ENCODE peak calls at places on chromosome 17, in nine cellular contexts. One of them, this sample, is unnamed.

GRCh38 chr17:78628547-78629435 is 51.6 kb upstream of the DNAH17 start:
- DNase-seq in A549: no peak
- DNase-seq in nephron progenitor cell: no peak
- DNase-seq in spleen: peak
- DNase-seq in AG04449: no peak
- DNase-seq in cardiac fibroblast: no peak
- DNase-seq in natural killer cell: no peak
- DNase-seq in mammary epithelial cell: no peak
- DNase-seq in fibroblast of mammary gland: no peak
- DNase-seq in this sample: no peak

GRCh38 chr17:40511136-40511535 is 9.7 kb upstream of the TNS4 start:
- DNase-seq in AG04449: no peak
- DNase-seq in mammary epithelial cell: no peak
- DNase-seq in cardiac fibroblast: no peak
- DNase-seq in natural killer cell: no peak
- DNase-seq in fibroblast of mammary gland: no peak
- DNase-seq in spleen: no peak
- DNase-seq in nephron progenitor cell: no peak
- DNase-seq in A549: no peak
- DNase-seq in this sample: no peak

GRCh38 chr17:28860363-28860808 is 5.6 kb downstream of the ERAL1 start:
- DNase-seq in fibroblast of mammary gland: no peak
- DNase-seq in mammary epithelial cell: no peak
- DNase-seq in AG04449: no peak
- DNase-seq in A549: no peak
- DNase-seq in nephron progenitor cell: no peak
- DNase-seq in natural killer cell: no peak
- DNase-seq in cardiac fibroblast: no peak
- DNase-seq in spleen: no peak
- DNase-seq in this sample: no peak

GRCh38 chr17:1485311-1485747 is 7.2 kb downstream of the MYO1C start:
- DNase-seq in cardiac fibroblast: peak
- DNase-seq in natural killer cell: peak
- DNase-seq in spleen: peak
- DNase-seq in AG04449: no peak
- DNase-seq in nephron progenitor cell: peak
- DNase-seq in mammary epithelial cell: no peak
- DNase-seq in fibroblast of mammary gland: no peak
- DNase-seq in A549: peak
- DNase-seq in this sample: no peak

GRCh38 chr17:81519284-81520020 is 6.9 kb upstream of the ACTG1 start:
- DNase-seq in nephron progenitor cell: peak
- DNase-seq in A549: peak
- DNase-seq in AG04449: no peak
- DNase-seq in spleen: peak
- DNase-seq in fibroblast of mammary gland: no peak
- DNase-seq in natural killer cell: peak
- DNase-seq in mammary epithelial cell: peak
- DNase-seq in cardiac fibroblast: no peak
- DNase-seq in this sample: peak

GRCh38 chr17:50196826-50197225 is 4.6 kb downstream of the COL1A1 start:
- DNase-seq in AG04449: no peak
- DNase-seq in A549: no peak
- DNase-seq in cardiac fibroblast: peak
- DNase-seq in fibroblast of mammary gland: peak
- DNase-seq in nephron progenitor cell: no peak
- DNase-seq in mammary epithelial cell: peak
- DNase-seq in natural killer cell: no peak
- DNase-seq in spleen: no peak
- DNase-seq in this sample: no peak

GRCh38 chr17:81513669-81514484 is 1.3 kb upstream of the ACTG1 start:
- DNase-seq in spleen: peak
- DNase-seq in cardiac fibroblast: peak
- DNase-seq in natural killer cell: peak
- DNase-seq in fibroblast of mammary gland: peak
- DNase-seq in mammary epithelial cell: peak
- DNase-seq in AG04449: no peak
- DNase-seq in A549: peak
- DNase-seq in nephron progenitor cell: peak
- DNase-seq in this sample: no peak

GRCh38 chr17:70774339-70775110 is 605.2 kb downstream of the KCNJ2 start:
- DNase-seq in A549: no peak
- DNase-seq in cardiac fibroblast: no peak
- DNase-seq in natural killer cell: no peak
- DNase-seq in nephron progenitor cell: no peak
- DNase-seq in AG04449: no peak
- DNase-seq in mammary epithelial cell: no peak
- DNase-seq in fibroblast of mammary gland: no peak
- DNase-seq in spleen: no peak
- DNase-seq in this sample: no peak

GRCh38 chr17:72457712-72458111 is 336.9 kb downstream of the SOX9 start:
- DNase-seq in cardiac fibroblast: no peak
- DNase-seq in nephron progenitor cell: no peak
- DNase-seq in fibroblast of mammary gland: no peak
- DNase-seq in mammary epithelial cell: no peak
- DNase-seq in A549: no peak
- DNase-seq in AG04449: no peak
- DNase-seq in spleen: peak
- DNase-seq in natural killer cell: no peak
- DNase-seq in this sample: no peak

GRCh38 chr17:72456026-72456569 is 335.3 kb downstream of the SOX9 start:
- DNase-seq in AG04449: no peak
- DNase-seq in nephron progenitor cell: no peak
- DNase-seq in natural killer cell: no peak
- DNase-seq in fibroblast of mammary gland: peak
- DNase-seq in mammary epithelial cell: peak
- DNase-seq in spleen: peak
- DNase-seq in A549: peak
- DNase-seq in cardiac fibroblast: peak
- DNase-seq in this sample: no peak

GRCh38 chr17:72454342-72454741 is 333.5 kb downstream of the SOX9 start:
- DNase-seq in nephron progenitor cell: no peak
- DNase-seq in spleen: peak
- DNase-seq in mammary epithelial cell: no peak
- DNase-seq in fibroblast of mammary gland: no peak
- DNase-seq in A549: no peak
- DNase-seq in natural killer cell: no peak
- DNase-seq in cardiac fibroblast: no peak
- DNase-seq in AG04449: no peak
- DNase-seq in this sample: no peak

GRCh38 chr17:72458301-72458700 is 337.5 kb downstream of the SOX9 start:
- DNase-seq in fibroblast of mammary gland: no peak
- DNase-seq in spleen: peak
- DNase-seq in mammary epithelial cell: no peak
- DNase-seq in A549: no peak
- DNase-seq in nephron progenitor cell: no peak
- DNase-seq in natural killer cell: no peak
- DNase-seq in AG04449: no peak
- DNase-seq in cardiac fibroblast: no peak
- DNase-seq in this sample: peak

DNA sequence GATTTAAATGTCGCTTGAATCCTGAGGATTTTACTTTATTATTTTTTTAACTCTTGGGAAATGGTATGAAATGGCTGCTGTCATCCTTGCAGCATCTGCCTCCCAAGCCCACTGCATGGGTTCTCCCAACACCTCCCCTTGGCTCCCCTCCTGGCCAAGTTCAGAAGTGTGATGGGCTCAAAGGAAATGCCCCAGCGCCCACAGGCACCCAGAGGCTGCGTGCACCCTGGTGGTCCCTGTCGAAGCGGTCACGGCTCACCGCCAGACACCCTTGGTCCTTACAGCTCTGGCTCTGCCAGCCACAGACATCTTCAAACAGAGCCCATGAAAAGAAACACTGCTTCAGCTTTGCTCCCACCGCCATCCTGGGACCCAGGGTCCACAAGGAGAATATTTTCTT is 334.7 kb downstream of the SOX9 start:
- DNase-seq in natural killer cell: no peak
- DNase-seq in nephron progenitor cell: peak
- DNase-seq in AG04449: no peak
- DNase-seq in A549: no peak
- DNase-seq in cardiac fibroblast: no peak
- DNase-seq in spleen: peak
- DNase-seq in mammary epithelial cell: no peak
- DNase-seq in fibroblast of mammary gland: no peak
- DNase-seq in this sample: no peak
- TF ChIP-seq CTCF in natural killer cell: no peak
- TF ChIP-seq CTCF in nephron progenitor cell: no peak
- TF ChIP-seq CTCF in AG04449: no peak
- TF ChIP-seq CTCF in A549: no peak
- TF ChIP-seq CTCF in cardiac fibroblast: no peak
- TF ChIP-seq CTCF in spleen: no peak
- TF ChIP-seq CTCF in mammary epithelial cell: no peak
- TF ChIP-seq CTCF in fibroblast of mammary gland: no peak
- TF ChIP-seq CTCF in this sample: no peak

DNA sequence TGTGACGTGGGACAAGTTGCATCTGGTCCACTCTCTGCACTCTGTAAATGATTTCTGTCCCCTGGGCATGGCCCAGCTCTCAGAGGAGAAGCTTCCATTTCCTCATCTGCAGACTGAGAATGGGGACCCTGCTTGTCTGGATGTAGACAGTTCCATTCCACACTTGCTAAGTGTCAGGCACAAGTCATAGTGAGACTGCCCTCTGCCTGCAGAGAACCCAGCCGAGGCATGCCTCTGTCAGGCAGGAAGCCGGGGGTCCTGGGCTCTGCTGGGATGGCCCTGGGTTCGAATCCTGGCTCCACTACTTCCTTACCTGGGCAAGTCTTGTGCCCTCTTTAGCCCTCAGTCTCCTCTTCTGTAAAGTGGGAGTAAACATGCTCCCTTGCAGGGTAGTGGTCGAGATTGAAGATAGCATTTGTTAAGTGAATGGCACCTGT is 4.1 kb downstream of the MAP2K3 start:
- DNase-seq in nephron progenitor cell: no peak
- DNase-seq in spleen: no peak
- DNase-seq in fibroblast of mammary gland: no peak
- DNase-seq in cardiac fibroblast: no peak
- DNase-seq in A549: no peak
- DNase-seq in natural killer cell: peak
- DNase-seq in mammary epithelial cell: no peak
- DNase-seq in AG04449: no peak
- DNase-seq in this sample: no peak
- TF ChIP-seq CTCF in nephron progenitor cell: no peak
- TF ChIP-seq CTCF in spleen: no peak
- TF ChIP-seq CTCF in fibroblast of mammary gland: no peak
- TF ChIP-seq CTCF in cardiac fibroblast: no peak
- TF ChIP-seq CTCF in A549: no peak
- TF ChIP-seq CTCF in natural killer cell: no peak
- TF ChIP-seq CTCF in mammary epithelial cell: no peak
- TF ChIP-seq CTCF in AG04449: no peak
- TF ChIP-seq CTCF in this sample: peak

GRCh38 chr17:63850401-63850800 is 7.9 kb upstream of the SMARCD2 start:
- DNase-seq in natural killer cell: no peak
- DNase-seq in fibroblast of mammary gland: no peak
- DNase-seq in A549: no peak
- DNase-seq in cardiac fibroblast: no peak
- DNase-seq in mammary epithelial cell: no peak
- DNase-seq in AG04449: no peak
- DNase-seq in spleen: peak
- DNase-seq in nephron progenitor cell: no peak
- DNase-seq in this sample: no peak

GRCh38 chr17:63853260-63853659 is 10.8 kb upstream of the SMARCD2 start:
- DNase-seq in A549: no peak
- DNase-seq in spleen: peak
- DNase-seq in cardiac fibroblast: no peak
- DNase-seq in mammary epithelial cell: no peak
- DNase-seq in fibroblast of mammary gland: no peak
- DNase-seq in AG04449: no peak
- DNase-seq in natural killer cell: no peak
- DNase-seq in nephron progenitor cell: no peak
- DNase-seq in this sample: no peak

GRCh38 chr17:63845509-63845908 is 3.0 kb upstream of the SMARCD2 start:
- DNase-seq in nephron progenitor cell: no peak
- DNase-seq in spleen: peak
- DNase-seq in mammary epithelial cell: no peak
- DNase-seq in cardiac fibroblast: no peak
- DNase-seq in A549: no peak
- DNase-seq in AG04449: no peak
- DNase-seq in natural killer cell: no peak
- DNase-seq in fibroblast of mammary gland: no peak
- DNase-seq in this sample: no peak

GRCh38 chr17:63847525-63848249 is 5.2 kb upstream of the SMARCD2 start:
- DNase-seq in AG04449: no peak
- DNase-seq in nephron progenitor cell: no peak
- DNase-seq in cardiac fibroblast: no peak
- DNase-seq in mammary epithelial cell: no peak
- DNase-seq in A549: no peak
- DNase-seq in spleen: peak
- DNase-seq in natural killer cell: no peak
- DNase-seq in fibroblast of mammary gland: no peak
- DNase-seq in this sample: no peak

DNA sequence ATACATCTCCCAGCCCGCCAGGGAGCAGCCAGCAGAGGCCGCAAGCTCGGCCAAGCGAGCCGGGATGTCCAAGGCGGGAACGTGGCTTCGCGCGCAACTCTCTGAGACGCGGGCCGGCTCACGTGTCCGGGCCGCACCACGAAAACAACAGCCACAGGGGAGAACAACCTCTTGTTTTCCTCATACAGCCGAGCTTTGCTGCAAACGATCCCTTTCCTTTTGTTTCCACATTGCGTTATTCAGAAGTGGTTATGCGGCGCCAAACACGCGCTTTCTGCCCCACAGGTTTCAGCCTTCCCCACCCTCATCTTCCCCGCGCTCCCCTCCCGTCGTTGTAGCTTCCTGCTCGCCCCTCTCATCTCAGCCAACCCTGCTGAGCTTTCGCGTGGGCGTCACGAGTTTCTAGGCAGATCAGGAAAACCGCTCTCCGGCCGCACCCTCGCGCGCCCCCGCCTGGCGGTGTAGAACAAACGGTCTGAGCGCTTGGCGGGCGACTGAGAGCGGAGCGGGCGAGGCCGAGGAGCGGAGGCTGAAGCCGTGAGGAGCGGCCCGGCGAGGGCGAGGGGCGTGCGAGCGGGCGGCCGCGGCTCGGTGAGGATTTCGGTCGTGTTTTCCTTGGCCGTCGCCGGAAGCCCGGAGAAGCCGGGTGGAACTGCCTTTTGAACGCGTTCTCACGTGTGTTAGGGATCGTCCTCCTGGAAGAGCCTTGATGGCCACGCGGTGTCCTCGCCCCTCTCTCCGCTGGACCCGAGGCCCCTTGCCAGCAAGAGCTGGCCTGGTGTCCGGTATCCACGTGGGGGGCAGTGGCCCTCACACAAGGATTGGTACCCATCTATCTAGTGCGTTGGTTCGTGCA is 6.6 kb upstream of the SMARCD2 start:
- DNase-seq in cardiac fibroblast: peak
- DNase-seq in mammary epithelial cell: peak
- DNase-seq in AG04449: no peak
- DNase-seq in A549: peak
- DNase-seq in spleen: peak
- DNase-seq in natural killer cell: peak
- DNase-seq in fibroblast of mammary gland: peak
- DNase-seq in nephron progenitor cell: peak
- DNase-seq in this sample: peak
- TF ChIP-seq CTCF in cardiac fibroblast: peak
- TF ChIP-seq CTCF in mammary epithelial cell: peak
- TF ChIP-seq CTCF in AG04449: peak
- TF ChIP-seq CTCF in A549: peak
- TF ChIP-seq CTCF in spleen: peak
- TF ChIP-seq CTCF in natural killer cell: peak
- TF ChIP-seq CTCF in fibroblast of mammary gland: peak
- TF ChIP-seq CTCF in nephron progenitor cell: peak
- TF ChIP-seq CTCF in this sample: peak

DNA sequence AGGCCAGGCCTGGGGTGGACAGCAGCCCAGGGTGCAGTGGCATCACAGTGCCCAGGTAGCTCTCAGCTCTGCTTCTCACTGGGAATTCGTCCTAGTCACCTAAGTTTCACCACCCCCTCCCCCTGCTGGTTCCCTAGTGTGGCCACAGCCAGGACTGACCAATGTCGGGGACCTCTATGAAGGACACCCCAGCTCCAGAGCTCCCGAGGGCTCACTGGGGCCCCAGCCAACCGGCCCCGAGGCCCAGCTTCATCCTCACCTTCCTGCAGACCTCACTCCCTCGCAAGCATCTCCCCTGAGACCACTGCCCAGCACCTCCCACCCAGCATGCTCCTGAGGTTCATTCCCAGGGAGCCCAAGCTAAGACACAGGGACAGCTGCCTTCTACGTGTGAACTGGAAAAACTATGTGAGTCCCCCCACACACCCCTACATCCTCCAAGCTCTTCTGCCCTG is 4.9 kb downstream of the SPPL2C start:
- DNase-seq in nephron progenitor cell: no peak
- DNase-seq in AG04449: no peak
- DNase-seq in spleen: peak
- DNase-seq in cardiac fibroblast: no peak
- DNase-seq in fibroblast of mammary gland: no peak
- DNase-seq in natural killer cell: no peak
- DNase-seq in mammary epithelial cell: no peak
- DNase-seq in A549: no peak
- DNase-seq in this sample: peak
- TF ChIP-seq CTCF in nephron progenitor cell: no peak
- TF ChIP-seq CTCF in AG04449: no peak
- TF ChIP-seq CTCF in spleen: no peak
- TF ChIP-seq CTCF in cardiac fibroblast: no peak
- TF ChIP-seq CTCF in fibroblast of mammary gland: no peak
- TF ChIP-seq CTCF in natural killer cell: no peak
- TF ChIP-seq CTCF in mammary epithelial cell: no peak
- TF ChIP-seq CTCF in A549: no peak
- TF ChIP-seq CTCF in this sample: no peak